ENCODE peak calls at places on chromosome 20, in seven cellular contexts. Z is fibroblast of the aortic adventitia; X is progenitor cell of endocrine pancreas; H is stimulated activated CD4-positive, alpha-beta T cell treated with anti-CD3 and anti-CD28 coated beads, Interleukin-1b, Interleukin-23, amount 100 ng/mL, for 48 hours; W is CD8-positive, alpha-beta memory T cell; K is HCEC 1CT; B is fibroblast of lung. V is an unnamed sample.

GRCh38 chr20:43188861-43189613 is 669 bp downstream of the PTPRT start:
- DNase-seq in Z (no peak), X (peak; percentile 12), H (no peak), W (no peak), K (no peak), B (no peak), V (peak; percentile 13)

GRCh38 chr20:2292711-2293110 is 3.1 kb upstream of the TGM3 start:
- DNase-seq in Z (no peak), X (no peak), H (no peak), W (no peak), K (no peak), B (no peak), V (no peak)

GRCh38 chr20:9392892-9393857 is 121.2 kb upstream of the LAMP5 start:
- DNase-seq in Z (peak; percentile 74), X (peak; percentile 17), H (no peak), W (no peak), K (peak; percentile 69), B (peak; percentile 81), V (peak; percentile 86)

GRCh38 chr20:60037120-60037499 is 78.9 kb downstream of the CDH26 start:
- DNase-seq in Z (no peak), X (no peak), H (no peak), W (no peak), K (peak; percentile 32), B (no peak), V (peak; percentile 59)

GRCh38 chr20:8647868-8648495 is 420.9 kb upstream of the PLCB4 start:
- DNase-seq in Z (peak; percentile 85), X (no peak), H (no peak), W (no peak), K (no peak), B (no peak), V (no peak)

GRCh38 chr20:62409935-62410741 is 3.1 kb upstream of the CABLES2 start:
- DNase-seq in Z (no peak), X (peak; percentile 48), H (peak; percentile 30), W (no peak), K (no peak), B (peak; percentile 9), V (peak; percentile 51)

GRCh38 chr20:54535045-54535444 is 59.7 kb downstream of the DOK5 start:
- DNase-seq in Z (peak; percentile 76), X (no peak), H (no peak), W (no peak), K (no peak), B (peak; percentile 34), V (no peak)

GRCh38 chr20:19074828-19075516 is 137.5 kb upstream of the SLC24A3 start:
- DNase-seq in Z (no peak), X (no peak), H (no peak), W (no peak), K (no peak), B (no peak), V (no peak)

GRCh38 chr20:63787302-63787701 is 43.8 kb downstream of the ZBTB46 start:
- DNase-seq in Z (no peak), X (no peak), H (no peak), W (no peak), K (no peak), B (no peak), V (no peak)

GRCh38 chr20:7608246-7608645 is 332.0 kb downstream of the HAO1 start:
- DNase-seq in Z (peak; percentile 25), X (no peak), H (no peak), W (no peak), K (no peak), B (no peak), V (peak; percentile 15)

GRCh38 chr20:4161447-4162251 is 146.3 kb upstream of the RNF24 start:
- DNase-seq in Z (no peak), X (no peak), H (no peak), W (no peak), K (no peak), B (no peak), V (no peak)

GRCh38 chr20:61118429-61119224 is 133.4 kb upstream of the CDH4 start:
- DNase-seq in Z (peak; percentile 45), X (no peak), H (no peak), W (no peak), K (peak; percentile 3), B (peak; percentile 21), V (peak; percentile 18)

GRCh38 chr20:62899633-62900051 is 26.7 kb downstream of the DIDO1 start:
- DNase-seq in Z (no peak), X (no peak), H (no peak), W (no peak), K (no peak), B (no peak), V (no peak)

GRCh38 chr20:58366016-58366415 is 23.0 kb upstream of the VAPB start:
- DNase-seq in Z (no peak), X (no peak), H (peak; percentile 39), W (no peak), K (no peak), B (no peak), V (no peak)

GRCh38 chr20:51431321-51431720 is 111.2 kb downstream of the NFATC2 start:
- DNase-seq in Z (no peak), X (no peak), H (no peak), W (no peak), K (no peak), B (no peak), V (no peak)

GRCh38 chr20:1741309-1742048 is 83.9 kb upstream of the SIRPG start:
- DNase-seq in Z (no peak), X (no peak), H (no peak), W (no peak), K (no peak), B (no peak), V (no peak)

GRCh38 chr20:51074062-51074461 is 51.2 kb upstream of the KCNG1 start:
- DNase-seq in Z (no peak), X (no peak), H (no peak), W (no peak), K (no peak), B (no peak), V (no peak)

GRCh38 chr20:57009355-57009754 is 257.1 kb downstream of the BMP7 start:
- DNase-seq in Z (no peak), X (no peak), H (no peak), W (no peak), K (no peak), B (no peak), V (no peak)

GRCh38 chr20:34571753-34572152 is 13.2 kb downstream of the MAP1LC3A start:
- DNase-seq in Z (no peak), X (no peak), H (no peak), W (no peak), K (no peak), B (no peak), V (no peak)

GRCh38 chr20:48758206-48758820 is 69.5 kb downstream of the PREX1 start:
- DNase-seq in Z (no peak), X (no peak), H (no peak), W (peak; percentile 72), K (no peak), B (no peak), V (no peak)

GRCh38 chr20:58647162-58647813 is 3.8 kb upstream of the STX16 start:
- DNase-seq in Z (no peak), X (no peak), H (no peak), W (no peak), K (no peak), B (no peak), V (no peak)

GRCh38 chr20:44642203-44643153 is 9.0 kb downstream of the ADA start:
- DNase-seq in Z (peak; percentile 79), X (no peak), H (no peak), W (peak; percentile 17), K (peak; percentile 89), B (peak; percentile 87), V (peak; percentile 70)